ENCODE peak calls at places on chromosome 5, in six cellular contexts. One of them, this sample, is unnamed.

GRCh38 chr5:57684299-57684702 is 201.7 kb upstream of the ACTBL2 start:
- DNase-seq in HepG2: no peak
- DNase-seq in K562: no peak
- DNase-seq in H1: no peak
- DNase-seq in SK-N-SH: no peak
- DNase-seq in GM12892: no peak
- DNase-seq in this sample: no peak

GRCh38 chr5:141172381-141173204 is at the start of gene PCDHB7:
- DNase-seq in SK-N-SH: peak; percentile 49
- DNase-seq in H1: no peak
- DNase-seq in HepG2: peak; percentile 36
- DNase-seq in GM12892: no peak
- DNase-seq in K562: peak; percentile 33
- DNase-seq in this sample: no peak

GRCh38 chr5:135356522-135357318 is 42.3 kb downstream of the MACROH2A1 start:
- DNase-seq in HepG2: no peak
- DNase-seq in GM12892: no peak
- DNase-seq in H1: no peak
- DNase-seq in SK-N-SH: peak; percentile 85
- DNase-seq in K562: no peak
- DNase-seq in this sample: no peak

GRCh38 chr5:93189707-93190120 is 391.3 kb downstream of the NR2F1-AS1 start:
- DNase-seq in K562: no peak
- DNase-seq in SK-N-SH: no peak
- DNase-seq in H1: no peak
- DNase-seq in GM12892: no peak
- DNase-seq in HepG2: peak; percentile 76
- DNase-seq in this sample: no peak

GRCh38 chr5:150108711-150109605 is 22.6 kb upstream of the CSF1R start:
- DNase-seq in H1: no peak
- DNase-seq in SK-N-SH: peak; percentile 15
- DNase-seq in GM12892: no peak
- DNase-seq in K562: no peak
- DNase-seq in HepG2: no peak
- DNase-seq in this sample: peak; percentile 2

GRCh38 chr5:962386-962785 is 46.2 kb upstream of the NKD2 start:
- DNase-seq in SK-N-SH: peak; percentile 20
- DNase-seq in K562: no peak
- DNase-seq in HepG2: no peak
- DNase-seq in GM12892: no peak
- DNase-seq in H1: no peak
- DNase-seq in this sample: no peak

GRCh38 chr5:113117543-113118110 is 141.0 kb downstream of the DCP2 start:
- DNase-seq in SK-N-SH: no peak
- DNase-seq in HepG2: no peak
- DNase-seq in K562: no peak
- DNase-seq in H1: no peak
- DNase-seq in GM12892: no peak
- DNase-seq in this sample: no peak

GRCh38 chr5:59134770-59135169 is 551.9 kb downstream of the RAB3C start:
- DNase-seq in GM12892: no peak
- DNase-seq in HepG2: no peak
- DNase-seq in SK-N-SH: no peak
- DNase-seq in K562: no peak
- DNase-seq in H1: no peak
- DNase-seq in this sample: no peak

GRCh38 chr5:52771343-52772039 is 16.2 kb upstream of the ITGA1 start:
- DNase-seq in SK-N-SH: no peak
- DNase-seq in H1: no peak
- DNase-seq in K562: no peak
- DNase-seq in HepG2: no peak
- DNase-seq in GM12892: no peak
- DNase-seq in this sample: no peak

GRCh38 chr5:145750194-145750593 is 84.9 kb downstream of the PRELID2 start:
- DNase-seq in H1: no peak
- DNase-seq in GM12892: no peak
- DNase-seq in SK-N-SH: no peak
- DNase-seq in K562: no peak
- DNase-seq in HepG2: no peak
- DNase-seq in this sample: no peak

GRCh38 chr5:77851229-77852067 is 75.3 kb upstream of the TBCA start:
- DNase-seq in K562: no peak
- DNase-seq in H1: peak; percentile 63
- DNase-seq in HepG2: no peak
- DNase-seq in SK-N-SH: peak; percentile 87
- DNase-seq in GM12892: peak; percentile 40
- DNase-seq in this sample: peak; percentile 47

GRCh38 chr5:36529142-36529541 is 77.3 kb upstream of the SLC1A3 start:
- DNase-seq in GM12892: no peak
- DNase-seq in H1: no peak
- DNase-seq in K562: no peak
- DNase-seq in HepG2: no peak
- DNase-seq in SK-N-SH: no peak
- DNase-seq in this sample: no peak

GRCh38 chr5:78648359-78649219 is at the start of gene LHFPL2:
- DNase-seq in SK-N-SH: peak; percentile 95
- DNase-seq in GM12892: peak; percentile 78
- DNase-seq in HepG2: no peak
- DNase-seq in H1: peak; percentile 84
- DNase-seq in K562: peak; percentile 90
- DNase-seq in this sample: peak; percentile 71

GRCh38 chr5:150293091-150293941 is 3.7 kb upstream of the CAMK2A start:
- DNase-seq in GM12892: no peak
- DNase-seq in K562: peak; percentile 80
- DNase-seq in SK-N-SH: no peak
- DNase-seq in HepG2: no peak
- DNase-seq in H1: no peak
- DNase-seq in this sample: no peak

GRCh38 chr5:159844725-159845124 is 71.6 kb upstream of the ADRA1B start:
- DNase-seq in SK-N-SH: no peak
- DNase-seq in HepG2: no peak
- DNase-seq in K562: no peak
- DNase-seq in GM12892: no peak
- DNase-seq in H1: no peak
- DNase-seq in this sample: no peak

GRCh38 chr5:159854916-159855315 is 61.4 kb upstream of the ADRA1B start:
- DNase-seq in SK-N-SH: no peak
- DNase-seq in HepG2: no peak
- DNase-seq in K562: no peak
- DNase-seq in GM12892: no peak
- DNase-seq in H1: no peak
- DNase-seq in this sample: no peak

GRCh38 chr5:159851053-159851452 is 65.2 kb upstream of the ADRA1B start:
- DNase-seq in GM12892: no peak
- DNase-seq in HepG2: no peak
- DNase-seq in H1: no peak
- DNase-seq in K562: no peak
- DNase-seq in SK-N-SH: no peak
- DNase-seq in this sample: no peak

GRCh38 chr5:159850192-159850573 is 66.1 kb upstream of the ADRA1B start:
- DNase-seq in H1: no peak
- DNase-seq in GM12892: no peak
- DNase-seq in K562: no peak
- DNase-seq in HepG2: no peak
- DNase-seq in SK-N-SH: no peak
- DNase-seq in this sample: no peak

DNA sequence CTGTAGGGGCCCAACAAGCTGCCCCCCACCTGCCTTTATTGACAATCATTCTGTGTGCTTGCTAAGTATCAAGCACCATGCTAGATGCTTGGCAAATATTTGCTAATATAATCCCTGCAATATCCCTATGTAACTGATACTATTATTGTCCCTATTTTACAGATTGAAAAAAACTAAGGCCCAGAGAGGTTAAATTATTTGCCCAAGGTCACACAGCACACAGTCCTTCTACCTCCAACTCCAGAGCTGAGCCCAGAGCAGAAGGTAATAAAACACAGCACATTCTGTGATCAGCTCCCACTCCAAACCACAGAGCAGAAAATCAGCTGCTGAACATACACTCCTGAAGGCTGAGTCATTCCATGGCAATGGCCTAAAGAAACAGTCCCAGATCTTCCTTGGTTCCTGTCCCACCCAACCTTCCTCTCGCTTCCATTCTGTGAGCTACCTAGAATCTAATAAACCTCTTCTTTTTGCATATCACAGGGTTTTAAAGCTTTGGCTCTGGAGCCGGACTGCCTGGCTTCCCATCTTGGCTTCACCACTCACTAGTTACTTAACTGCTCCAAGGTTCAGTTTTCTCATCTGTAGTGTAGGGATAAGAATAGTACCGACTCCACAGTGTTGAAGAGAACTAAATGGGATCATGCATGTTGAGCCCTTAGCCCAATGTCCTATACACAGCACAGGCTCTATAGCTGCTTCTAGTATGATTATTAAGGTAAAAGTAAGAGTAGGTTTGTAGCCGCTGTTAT is 66.7 kb upstream of the ADRA1B start:
- DNase-seq in K562: no peak
- DNase-seq in H1: no peak
- DNase-seq in GM12892: no peak
- DNase-seq in HepG2: no peak
- DNase-seq in SK-N-SH: no peak
- DNase-seq in this sample: no peak
- TF ChIP-seq POLR2AphosphoS5 in K562: no peak
- TF ChIP-seq POLR2AphosphoS5 in H1: no peak
- TF ChIP-seq POLR2AphosphoS5 in GM12892: no peak
- TF ChIP-seq POLR2AphosphoS5 in HepG2: no peak
- TF ChIP-seq POLR2AphosphoS5 in SK-N-SH: peak; percentile 30
- TF ChIP-seq POLR2AphosphoS5 in this sample: no peak

GRCh38 chr5:100430268-100430900 is 104.8 kb upstream of the FAM174A start:
- DNase-seq in GM12892: no peak
- DNase-seq in SK-N-SH: peak; percentile 37
- DNase-seq in H1: peak; percentile 77
- DNase-seq in HepG2: peak; percentile 26
- DNase-seq in K562: peak; percentile 10
- DNase-seq in this sample: peak; percentile 2
- TF ChIP-seq TAF1 in GM12892: no peak
- TF ChIP-seq TAF1 in SK-N-SH: no peak
- TF ChIP-seq TAF1 in H1: no peak
- TF ChIP-seq TAF1 in HepG2: no peak
- TF ChIP-seq TAF1 in K562: no peak
- TF ChIP-seq TAF1 in this sample: no peak

GRCh38 chr5:143190260-143190810 is 213.2 kb downstream of the NR3C1 start:
- DNase-seq in HepG2: no peak
- DNase-seq in K562: no peak
- DNase-seq in SK-N-SH: no peak
- DNase-seq in GM12892: no peak
- DNase-seq in H1: no peak
- DNase-seq in this sample: no peak
- TF ChIP-seq POLR2AphosphoS5 in HepG2: no peak
- TF ChIP-seq POLR2AphosphoS5 in K562: no peak
- TF ChIP-seq POLR2AphosphoS5 in SK-N-SH: no peak
- TF ChIP-seq POLR2AphosphoS5 in GM12892: no peak
- TF ChIP-seq POLR2AphosphoS5 in H1: no peak
- TF ChIP-seq POLR2AphosphoS5 in this sample: no peak

GRCh38 chr5:102901821-102902448 is 146.8 kb downstream of the PAM start:
- DNase-seq in HepG2: peak; percentile 7
- DNase-seq in H1: no peak
- DNase-seq in GM12892: no peak
- DNase-seq in K562: no peak
- DNase-seq in SK-N-SH: no peak
- DNase-seq in this sample: no peak
- TF ChIP-seq TAF1 in HepG2: no peak
- TF ChIP-seq TAF1 in H1: no peak
- TF ChIP-seq TAF1 in GM12892: no peak
- TF ChIP-seq TAF1 in K562: no peak
- TF ChIP-seq TAF1 in SK-N-SH: no peak
- TF ChIP-seq TAF1 in this sample: no peak